ENCODE peak calls at places on chromosomes 11 and 22, in seven cellular contexts. U, O, E, G, X, Y and C are unnamed samples.
A peak's percentile ranks its signal among the peaks of the same experiment; 100 is the strongest.

GRCh38 chr22:33112606-33113005 is 54.4 kb upstream of the SYN3 start:
- DNase-seq in U (no peak), O (no peak), E (no peak), G (no peak), X (no peak), Y (no peak), C (no peak)

GRCh38 chr11:23353611-23354010 is 493.3 kb upstream of the CCDC179 start:
- DNase-seq in U (no peak), O (no peak), E (no peak), G (no peak), X (no peak), Y (no peak), C (no peak)

GRCh38 chr22:22576244-22576988 is 17.4 kb upstream of the PRAME start:
- DNase-seq in U (peak; percentile 41), O (no peak), E (no peak), G (no peak), X (peak; percentile 40), Y (peak; percentile 83), C (no peak)

GRCh38 chr11:86592659-86593451 is 79.6 kb downstream of the ME3 start:
- DNase-seq in U (peak; percentile 90), O (no peak), E (peak; percentile 68), G (peak; percentile 96), X (peak; percentile 94), Y (no peak), C (peak; percentile 70)

GRCh38 chr22:45009881-45010531 is at the start of gene PHF21B:
- DNase-seq in U (no peak), O (no peak), E (no peak), G (no peak), X (no peak), Y (peak; percentile 91), C (no peak)

GRCh38 chr11:8017894-8018741 is 31.0 kb downstream of the EIF3F start:
- DNase-seq in U (no peak), O (no peak), E (no peak), G (no peak), X (no peak), Y (no peak), C (no peak)

GRCh38 chr22:26273011-26273675 is 103.9 kb downstream of the SEZ6L start:
- DNase-seq in U (no peak), O (no peak), E (no peak), G (no peak), X (no peak), Y (no peak), C (no peak)

GRCh38 chr11:35305670-35306382 is 113.5 kb downstream of the SLC1A2 start:
- DNase-seq in U (no peak), O (no peak), E (no peak), G (no peak), X (no peak), Y (peak; percentile 85), C (peak; percentile 29)

GRCh38 chr11:124716596-124716995 is 23.1 kb upstream of the NRGN start:
- DNase-seq in U (no peak), O (no peak), E (no peak), G (peak; percentile 41), X (no peak), Y (no peak), C (no peak)

GRCh38 chr22:24091551-24092420 is 80.7 kb downstream of the CABIN1 start:
- DNase-seq in U (no peak), O (no peak), E (no peak), G (no peak), X (no peak), Y (no peak), C (peak; percentile 53)

GRCh38 chr11:66478823-66479740 is 1.2 kb upstream of the DPP3 start:
- DNase-seq in U (no peak), O (no peak), E (no peak), G (no peak), X (peak; percentile 31), Y (peak; percentile 75), C (no peak)

GRCh38 chr22:28123989-28124766 is 205.1 kb upstream of the PITPNB start:
- DNase-seq in U (no peak), O (no peak), E (no peak), G (no peak), X (no peak), Y (no peak), C (no peak)

GRCh38 chr11:122141757-122142156 is 25.7 kb upstream of the BLID start:
- DNase-seq in U (no peak), O (no peak), E (no peak), G (no peak), X (no peak), Y (no peak), C (no peak)

GRCh38 chr11:1670928-1671371 is 26.0 kb upstream of the KRTAP5-6 start:
- DNase-seq in U (no peak), O (no peak), E (no peak), G (no peak), X (no peak), Y (no peak), C (no peak)

GRCh38 chr11:113563766-113564165 is 88.6 kb upstream of the DRD2 start:
- DNase-seq in U (no peak), O (no peak), E (no peak), G (no peak), X (no peak), Y (no peak), C (no peak)

GRCh38 chr11:2590951-2591754 is 108.6 kb downstream of the KCNQ1OT1 start:
- DNase-seq in U (no peak), O (no peak), E (no peak), G (no peak), X (no peak), Y (peak; percentile 33), C (no peak)